ENCODE peak calls at places on chromosomes 16 and 17, in four cellular contexts. E is PC-3, S is lung, D is omental fat pad. A is an unnamed sample.

GRCh38 chr17:37530420-37530819 is 40.7 kb downstream of the DUSP14 start:
- DNase-seq in D (no peak), S (no peak), E (no peak), A (no peak)

GRCh38 chr16:53523971-53524548 is 21.1 kb upstream of the AKTIP start:
- DNase-seq in E (no peak), D (no peak), S (no peak), A (no peak)

GRCh38 chr16:71344315-71344905 is 14.1 kb upstream of the CALB2 start:
- DNase-seq in D (no peak), E (no peak), S (no peak), A (peak; percentile 33)

GRCh38 chr16:80976946-80977345 is 29.7 kb downstream of the CMC2 start:
- DNase-seq in S (no peak), E (no peak), D (no peak), A (peak; percentile 47)

GRCh38 chr16:4776141-4776705 is 9.3 kb upstream of the ZNF500 start:
- DNase-seq in S (no peak), E (no peak), D (no peak), A (no peak)

GRCh38 chr17:50684612-50685333 is 22.9 kb downstream of the ANKRD40 start:
- DNase-seq in E (peak; percentile 74), S (no peak), D (no peak), A (peak; percentile 30)

GRCh38 chr16:77850637-77851330 is 62.4 kb downstream of the VAT1L start:
- DNase-seq in E (no peak), D (no peak), S (no peak), A (no peak)

GRCh38 chr17:29093090-29093871 is 50.3 kb downstream of the PIPOX start:
- DNase-seq in E (no peak), D (no peak), S (no peak), A (no peak)

GRCh38 chr17:61662771-61663170 is 71.8 kb upstream of the NACA2 start:
- DNase-seq in S (no peak), D (no peak), E (no peak), A (no peak)

GRCh38 chr17:78988152-78988551 is 8.4 kb upstream of the LGALS3BP start:
- DNase-seq in D (no peak), E (peak; percentile 24), S (no peak), A (no peak)

GRCh38 chr17:4008082-4008435 is 43.8 kb upstream of the ATP2A3 start:
- DNase-seq in D (no peak), E (no peak), S (no peak), A (no peak)

GRCh38 chr16:75804368-75804767 is 78.1 kb upstream of the CPHXL start:
- DNase-seq in S (no peak), E (no peak), D (no peak), A (no peak)

GRCh38 chr16:24668481-24669001 is 60.9 kb upstream of the TNRC6A start:
- DNase-seq in D (no peak), S (no peak), E (no peak), A (peak; percentile 37)

GRCh38 chr16:23836078-23836403 is 258 bp downstream of the PRKCB start:
- DNase-seq in D (no peak), E (no peak), S (no peak), A (no peak)

GRCh38 chr16:52488837-52489289 is 58.1 kb downstream of the TOX3 start:
- DNase-seq in E (no peak), S (no peak), D (no peak), A (no peak)

GRCh38 chr17:32813021-32813420 is 63.9 kb downstream of the MYO1D start:
- DNase-seq in S (no peak), D (no peak), E (peak; percentile 34), A (peak; percentile 80)

GRCh38 chr16:11354733-11355574 is 9.7 kb downstream of the RMI2 start:
- DNase-seq in D (no peak), S (no peak), E (no peak), A (no peak)

GRCh38 chr16:29900102-29900887 is at the start of gene ASPHD1:
- DNase-seq in D (peak; percentile 55), E (peak; percentile 57), S (peak; percentile 70), A (peak; percentile 83)

GRCh38 chr17:57839571-57839923 is 10.3 kb downstream of the MRPS23 start:
- DNase-seq in E (no peak), D (no peak), S (no peak), A (no peak)

GRCh38 chr16:85746431-85747227 is 4.3 kb downstream of the C16orf74 start:
- DNase-seq in E (peak; percentile 96), D (no peak), S (no peak), A (peak; percentile 96)

GRCh38 chr16:50269769-50270509 is 3.6 kb downstream of the ADCY7 start:
- DNase-seq in D (no peak), S (no peak), E (no peak), A (no peak)

GRCh38 chr17:6231886-6232767 is 161.9 kb downstream of the WSCD1 start:
- DNase-seq in S (no peak), E (peak; percentile 83), D (no peak), A (peak; percentile 55)

GRCh38 chr17:56832446-56832845 is 1.3 kb downstream of the C17orf67 start:
- DNase-seq in S (no peak), D (no peak), E (peak; percentile 15), A (no peak)

GRCh38 chr16:50550035-50550434 is 1.8 kb downstream of the NKD1 start:
- DNase-seq in S (no peak), D (no peak), E (no peak), A (no peak)

GRCh38 chr17:37089998-37090397 is 141.2 kb downstream of the AATF start:
- DNase-seq in D (no peak), E (no peak), S (no peak), A (no peak)

GRCh38 chr16:75109732-75110243 is 6.8 kb downstream of the LDHD start:
- DNase-seq in D (no peak), E (peak; percentile 41), S (no peak), A (peak; percentile 27)

GRCh38 chr17:35804658-35805192 is 4.6 kb upstream of the TAF15 start:
- DNase-seq in S (peak; percentile 54), D (no peak), E (peak; percentile 85), A (peak; percentile 92)

GRCh38 chr16:83912152-83912948 is 13.4 kb downstream of the MLYCD start:
- DNase-seq in E (peak; percentile 2), D (no peak), S (no peak), A (peak; percentile 9)

GRCh38 chr17:6365187-6365943 is 69.6 kb downstream of the AIPL1 start:
- DNase-seq in E (peak; percentile 92), D (no peak), S (no peak), A (peak; percentile 78)

GRCh38 chr17:14737984-14738651 is 437.2 kb downstream of the HS3ST3B1 start:
- DNase-seq in E (peak; percentile 99), S (peak; percentile 73), D (no peak), A (peak; percentile 100)
- TF ChIP-seq CTCF in E (peak; percentile 62), S (no peak), D (no peak), A (peak; percentile 64)

GRCh38 chr17:49051269-49051668 is 54.1 kb downstream of the IGF2BP1 start:
- DNase-seq in D (no peak), E (no peak), S (no peak), A (no peak)
- TF ChIP-seq CTCF in D (no peak), E (no peak), S (no peak), A (no peak)

DNA sequence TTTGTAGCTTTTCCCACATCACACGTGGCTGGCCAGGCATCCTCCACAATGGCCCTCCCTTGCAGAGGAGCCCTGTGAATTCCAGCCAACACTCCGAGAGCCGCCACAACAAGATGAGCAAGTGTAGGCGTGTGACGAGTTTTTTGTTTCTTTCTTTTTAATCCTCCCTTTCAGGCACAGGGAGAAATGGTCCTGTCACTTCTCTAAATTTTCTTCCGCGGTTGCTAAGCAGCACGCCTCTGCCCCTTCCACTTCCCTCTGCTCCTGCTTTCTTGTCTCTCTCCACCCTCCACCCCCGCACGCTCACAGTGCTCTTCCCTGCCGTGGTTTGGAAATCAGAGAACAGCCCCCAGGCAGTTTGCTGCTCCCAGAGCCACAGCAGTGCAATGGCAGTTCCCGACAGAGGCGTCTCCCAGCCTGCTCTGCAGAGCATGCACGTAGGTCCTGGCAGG is 68.0 kb upstream of the MRTFB start:
- DNase-seq in S (peak; percentile 56), E (peak; percentile 54), D (no peak), A (peak; percentile 94)
- TF ChIP-seq CTCF in S (no peak), E (no peak), D (no peak), A (peak; percentile 30)

GRCh38 chr16:56608876-56609462 is 585 bp downstream of the MT2A start:
- DNase-seq in E (no peak), S (no peak), D (no peak), A (no peak)
- TF ChIP-seq CTCF in E (no peak), S (no peak), D (no peak), A (no peak)

DNA sequence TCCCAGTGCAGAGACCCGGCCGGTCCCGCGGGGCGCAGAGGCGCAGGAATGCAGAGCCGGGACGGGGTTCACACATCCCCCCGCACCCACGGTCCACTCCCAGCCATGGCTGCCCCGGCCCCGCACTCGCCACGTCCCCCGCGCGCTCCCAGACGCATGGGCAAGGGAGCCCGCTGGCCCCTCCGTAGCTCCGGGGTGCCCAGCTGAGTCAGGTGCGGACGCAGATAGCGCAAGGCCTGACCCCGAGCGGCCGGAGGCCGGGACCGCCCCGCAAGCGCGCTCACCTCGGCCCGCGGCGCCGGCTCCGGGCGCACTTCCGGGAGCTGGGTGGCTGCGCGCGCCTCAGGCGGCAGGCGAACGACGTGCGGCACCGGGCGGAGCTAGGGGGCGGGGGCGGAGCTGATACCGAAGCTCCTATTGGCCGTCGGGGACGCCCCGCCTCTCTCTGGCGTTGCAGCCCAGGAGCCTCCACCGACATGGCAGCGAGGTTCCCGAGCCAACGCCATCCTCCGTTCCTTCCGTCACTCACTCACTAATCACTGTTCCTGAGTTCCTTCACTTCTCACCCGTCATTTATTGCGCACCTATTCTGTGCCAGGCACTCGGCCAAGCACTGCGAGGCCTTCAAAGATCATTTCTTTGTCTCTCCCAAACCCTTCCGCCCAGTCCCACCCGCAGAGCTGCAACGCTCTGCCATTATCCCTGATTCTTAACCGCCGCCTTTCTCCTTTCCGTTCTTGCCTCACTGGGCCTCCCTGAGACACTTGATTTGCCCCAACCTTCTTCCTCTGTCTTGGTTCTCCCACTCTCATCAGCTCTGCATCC is at the start of gene ZNF18:
- DNase-seq in S (peak; percentile 95), E (peak; percentile 98), D (peak; percentile 89), A (peak; percentile 96)
- TF ChIP-seq CTCF in S (no peak), E (no peak), D (no peak), A (no peak)

DNA sequence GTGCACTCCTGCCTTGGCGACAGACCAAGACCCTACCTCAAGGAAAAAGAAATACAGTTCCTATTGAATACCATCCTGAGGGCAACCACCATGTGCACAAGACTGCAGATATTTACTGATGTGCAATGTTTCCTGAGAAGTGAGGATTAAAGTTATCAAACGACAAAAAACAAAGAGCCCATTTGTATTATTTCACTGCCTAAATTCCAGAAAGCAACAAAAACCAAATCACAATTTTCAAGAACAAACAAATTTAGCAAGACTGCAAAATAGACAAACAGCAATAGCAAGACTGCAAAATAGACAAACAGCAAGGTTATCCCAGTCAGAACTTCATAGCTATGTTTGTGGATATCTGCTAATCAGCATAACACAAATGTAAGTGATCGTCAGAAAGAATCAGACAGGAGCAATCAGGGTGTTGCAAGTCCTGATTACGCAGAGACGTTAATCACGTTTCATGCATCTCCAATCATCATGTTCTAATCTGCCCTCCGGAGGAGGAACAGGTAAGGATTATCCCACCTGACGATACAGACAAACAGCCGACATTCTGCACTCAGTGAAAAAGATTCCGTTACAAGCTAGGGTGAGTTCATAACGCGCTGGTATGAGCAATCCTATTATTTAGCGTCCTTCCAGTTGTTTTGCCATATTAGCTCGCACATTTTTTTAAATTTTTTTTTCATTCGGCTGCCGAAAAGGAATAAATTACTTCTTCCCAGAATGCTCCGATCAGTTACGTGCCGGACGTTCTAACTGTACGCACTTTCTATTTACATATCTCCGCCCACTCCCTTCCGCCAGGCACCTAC is 2.9 kb downstream of the TMEM107 start:
- DNase-seq in E (peak; percentile 95), D (no peak), S (peak; percentile 81), A (peak; percentile 97)
- TF ChIP-seq CTCF in E (no peak), D (no peak), S (no peak), A (no peak)